ENCODE peak calls at places on chromosome 7, in seven cellular contexts. N, M, E, W, L, C and R are unnamed samples.

GRCh38 chr7:17434191-17434590 is 135.7 kb downstream of the AHR start:
- DNase-seq in N (no peak), M (no peak), E (no peak), W (no peak), L (no peak), C (no peak), R (no peak)

GRCh38 chr7:100486753-100487446 is 3.2 kb downstream of the NYAP1 start:
- DNase-seq in N (peak; percentile 16), M (no peak), E (no peak), W (no peak), L (peak; percentile 84), C (no peak), R (peak; percentile 27)

GRCh38 chr7:30683839-30684238 is 1.6 kb upstream of the CRHR2 start:
- DNase-seq in N (no peak), M (no peak), E (no peak), W (no peak), L (no peak), C (no peak), R (no peak)

GRCh38 chr7:8365499-8366110 is 67.8 kb upstream of the NXPH1 start:
- DNase-seq in N (peak; percentile 49), M (no peak), E (no peak), W (no peak), L (no peak), C (no peak), R (no peak)

GRCh38 chr7:129798616-129799349 is 154.0 kb downstream of the UBE2H start:
- DNase-seq in N (no peak), M (peak; percentile 40), E (no peak), W (no peak), L (no peak), C (no peak), R (no peak)

GRCh38 chr7:114416089-114416990 is 1.7 kb downstream of the FOXP2 start:
- DNase-seq in N (no peak), M (no peak), E (no peak), W (no peak), L (no peak), C (no peak), R (no peak)

GRCh38 chr7:101744588-101744987 is 72.8 kb upstream of the CUX1 start:
- DNase-seq in N (no peak), M (peak; percentile 64), E (no peak), W (no peak), L (no peak), C (no peak), R (no peak)

GRCh38 chr7:32564542-32564941 is 69.3 kb downstream of the AVL9 start:
- DNase-seq in N (no peak), M (no peak), E (no peak), W (no peak), L (no peak), C (no peak), R (no peak)

GRCh38 chr7:67625257-67625713 is 628.7 kb downstream of the TYW1 start:
- DNase-seq in N (peak; percentile 44), M (peak; percentile 96), E (peak; percentile 73), W (peak; percentile 79), L (peak; percentile 38), C (peak; percentile 77), R (peak; percentile 35)

GRCh38 chr7:18626086-18626485 is 130.5 kb downstream of the HDAC9 start:
- DNase-seq in N (no peak), M (no peak), E (no peak), W (no peak), L (no peak), C (no peak), R (no peak)

GRCh38 chr7:15839415-15840100 is 153.1 kb upstream of the MEOX2 start:
- DNase-seq in N (no peak), M (peak; percentile 87), E (peak; percentile 64), W (peak; percentile 78), L (no peak), C (peak; percentile 76), R (peak; percentile 46)

GRCh38 chr7:29044529-29044928 is 86.4 kb upstream of the TRIL start:
- DNase-seq in N (no peak), M (no peak), E (no peak), W (no peak), L (no peak), C (no peak), R (peak; percentile 10)

GRCh38 chr7:70645876-70646336 is 486.0 kb upstream of the GALNT17 start:
- DNase-seq in N (no peak), M (peak; percentile 80), E (no peak), W (no peak), L (no peak), C (no peak), R (no peak)

GRCh38 chr7:47693161-47693740 is 111.3 kb upstream of the TNS3 start:
- DNase-seq in N (peak; percentile 94), M (no peak), E (no peak), W (no peak), L (no peak), C (no peak), R (no peak)

GRCh38 chr7:43768894-43769272 is 10.4 kb downstream of the BLVRA start:
- DNase-seq in N (no peak), M (no peak), E (no peak), W (no peak), L (no peak), C (no peak), R (no peak)

GRCh38 chr7:43771128-43771527 is 12.6 kb downstream of the BLVRA start:
- DNase-seq in N (no peak), M (no peak), E (no peak), W (no peak), L (no peak), C (no peak), R (no peak)

GRCh38 chr7:43768201-43768893 is 9.9 kb downstream of the BLVRA start:
- DNase-seq in N (no peak), M (peak; percentile 48), E (no peak), W (no peak), L (no peak), C (no peak), R (no peak)

GRCh38 chr7:43771567-43771966 is 13.1 kb downstream of the BLVRA start:
- DNase-seq in N (no peak), M (no peak), E (no peak), W (no peak), L (no peak), C (no peak), R (no peak)

DNA sequence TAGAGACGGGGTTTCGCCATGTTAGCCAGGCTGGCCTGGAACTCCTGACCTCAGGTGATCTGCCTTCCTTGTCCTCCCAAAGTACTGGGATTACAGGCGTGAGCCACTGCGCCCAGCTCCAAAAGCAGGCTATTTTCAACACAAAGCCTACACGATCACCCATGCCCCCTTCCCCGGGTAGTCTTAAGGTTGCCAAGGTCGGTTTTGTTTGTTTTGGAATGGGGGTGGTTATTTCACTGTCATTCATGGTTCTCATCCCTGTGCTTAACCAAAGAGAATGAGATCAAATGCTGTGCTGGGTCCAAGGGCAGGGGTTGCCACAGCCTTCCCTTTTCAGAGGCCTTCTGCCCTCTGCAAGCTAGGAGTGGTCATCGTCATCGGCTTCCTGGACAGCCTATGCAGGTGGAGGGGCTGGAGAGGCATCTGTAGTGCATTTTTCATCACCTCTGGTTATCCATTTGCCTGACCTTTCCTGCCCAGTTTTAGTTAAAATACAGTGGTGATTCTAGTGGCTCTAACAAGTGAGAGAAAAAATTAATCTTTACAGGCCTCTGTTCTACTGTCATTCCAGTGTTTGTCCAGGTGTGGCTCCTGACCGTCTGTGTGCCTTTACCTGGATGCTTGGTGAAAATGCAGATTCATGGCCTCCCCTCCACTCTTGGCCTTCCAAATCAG is 11.4 kb downstream of the BLVRA start:
- DNase-seq in N (no peak), M (no peak), E (no peak), W (no peak), L (no peak), C (no peak), R (no peak)
- TF ChIP-seq CTCF in N (no peak), M (no peak), E (no peak), W (no peak), L (no peak), C (no peak), R (no peak)

GRCh38 chr7:155380986-155381851 is 76.7 kb upstream of the EN2 start:
- DNase-seq in N (no peak), M (peak; percentile 73), E (no peak), W (no peak), L (no peak), C (no peak), R (no peak)
- H3K4me3 ChIP-seq in N (peak overlapping the region; percentile 43), M (peak overlapping the region; percentile 7), E (peak overlapping the region; percentile 49), W (peak overlapping the region; percentile 56), L (peak overlapping the region; percentile 25), C (peak overlapping the region; percentile 40), R (no peak overlapping the region)

GRCh38 chr7:148261996-148262688 is 328.4 kb upstream of the C7orf33 start:
- DNase-seq in N (no peak), M (no peak), E (no peak), W (no peak), L (no peak), C (no peak), R (no peak)

GRCh38 chr7:148261523-148261922 is 329.0 kb upstream of the C7orf33 start:
- DNase-seq in N (no peak), M (no peak), E (no peak), W (no peak), L (peak; percentile 18), C (no peak), R (no peak)

GRCh38 chr7:148265896-148266295 is 324.7 kb upstream of the C7orf33 start:
- DNase-seq in N (no peak), M (no peak), E (no peak), W (no peak), L (no peak), C (no peak), R (no peak)

GRCh38 chr7:148262721-148263229 is 327.8 kb upstream of the C7orf33 start:
- DNase-seq in N (peak; percentile 60), M (peak; percentile 94), E (peak; percentile 52), W (peak; percentile 58), L (no peak), C (peak; percentile 67), R (peak; percentile 36)

DNA sequence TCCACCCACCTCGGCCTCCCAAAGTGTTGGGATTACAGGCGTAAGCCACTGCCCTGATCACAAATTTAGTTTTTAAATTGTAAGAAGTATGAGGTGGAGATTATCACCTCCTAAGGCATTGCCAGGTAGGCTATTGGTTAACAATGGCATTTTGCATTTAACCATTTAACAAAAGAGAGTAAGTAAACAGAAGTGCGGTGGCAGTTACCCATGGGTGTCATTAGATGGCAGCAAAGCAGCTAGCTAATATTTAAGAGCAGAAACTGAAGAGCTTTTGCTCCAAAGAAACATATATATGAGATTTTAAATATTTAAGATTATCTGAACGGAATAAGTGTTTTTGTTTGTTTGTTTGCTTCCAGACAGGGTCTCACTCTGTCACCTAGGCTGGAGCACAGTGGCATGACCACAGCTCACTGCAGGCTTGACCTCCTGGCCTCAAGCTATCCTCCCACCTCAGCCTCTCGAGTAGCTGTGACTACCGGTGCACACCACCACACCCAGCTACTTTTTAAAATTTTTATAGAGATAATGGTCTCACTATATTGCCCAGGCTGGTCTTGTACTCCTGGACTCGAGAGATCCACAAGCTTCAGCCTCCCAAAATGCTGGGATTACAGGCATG is 325.5 kb upstream of the C7orf33 start:
- DNase-seq in N (peak; percentile 69), M (peak; percentile 77), E (no peak), W (no peak), L (no peak), C (no peak), R (peak; percentile 53)
- TF ChIP-seq CTCF in N (peak; percentile 72), M (peak; percentile 95), E (peak; percentile 37), W (peak; percentile 64), L (peak; percentile 43), C (no peak), R (peak; percentile 82)

DNA sequence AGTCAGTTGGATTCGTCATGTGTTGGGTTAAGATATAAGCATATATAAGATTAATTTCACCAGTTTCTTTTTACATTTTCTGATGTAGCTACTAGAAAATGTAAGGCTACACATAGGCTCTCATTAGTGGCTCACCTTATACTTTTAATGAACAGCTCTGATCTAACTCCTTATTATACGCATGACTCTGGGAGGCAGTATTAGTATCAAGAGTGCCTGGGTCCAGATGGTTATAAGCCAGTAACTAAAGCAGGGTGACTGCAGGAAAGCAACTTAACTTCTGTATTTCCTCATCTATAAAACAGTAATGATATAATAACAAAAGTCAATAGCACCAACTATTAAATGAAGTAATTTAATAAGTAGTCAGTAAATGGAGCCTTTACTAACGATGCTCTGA is 1.4 kb upstream of the ELMO1 start:
- DNase-seq in N (no peak), M (no peak), E (no peak), W (no peak), L (no peak), C (no peak), R (no peak)
- H3K4me3 ChIP-seq in N (no peak overlapping the region), M (no peak overlapping the region), E (no peak overlapping the region), W (no peak overlapping the region), L (no peak overlapping the region), C (no peak overlapping the region), R (no peak overlapping the region)